ENCODE peak calls at places on chromosomes 1 and 21, in six cellular contexts. T is ascending aorta; Q is colonic mucosa; C is thoracic aorta; E is fibroblast of lung; S is CD8-positive, alpha-beta T cell. M is an unnamed sample. For H3K4me1, the result is how much of the 10 kb centered on the place peaks cover.

GRCh38 chr1:65002508-65003315 is 36.4 kb upstream of the JAK1 start:
- DNase-seq in T (peak), Q (peak), C (peak), E (peak), S (peak), M (peak)

GRCh38 chr1:33460947-33461629 is 11.4 kb upstream of the ZSCAN20 start:
- DNase-seq in T (peak), Q (no peak), C (no peak), E (no peak), S (no peak), M (no peak)

GRCh38 chr1:2272686-2273400 is 44.7 kb downstream of the SKI start:
- DNase-seq in T (no peak), Q (no peak), C (no peak), E (no peak), S (no peak), M (no peak)

GRCh38 chr1:170682159-170682558 is 18.2 kb downstream of the PRRX1 start:
- DNase-seq in T (no peak), Q (no peak), C (no peak), E (peak), S (no peak), M (no peak)

GRCh38 chr1:150272379-150272840 is at the start of gene C1orf54:
- DNase-seq in T (peak), Q (no peak), C (no peak), E (peak), S (no peak), M (no peak)

GRCh38 chr1:53176452-53177344 is 19.9 kb upstream of the CPT2 start:
- DNase-seq in T (no peak), Q (no peak), C (no peak), E (peak), S (no peak), M (no peak)

GRCh38 chr1:9038881-9039760 is 12.9 kb upstream of the SLC2A7 start:
- DNase-seq in T (no peak), Q (no peak), C (no peak), E (no peak), S (no peak), M (no peak)

GRCh38 chr1:3166206-3166918 is 97.4 kb downstream of the PRDM16 start:
- DNase-seq in T (no peak), Q (no peak), C (no peak), E (no peak), S (no peak), M (no peak)

GRCh38 chr1:165129568-165130164 is 226.8 kb downstream of the LMX1A start:
- DNase-seq in T (no peak), Q (peak), C (no peak), E (peak), S (peak), M (no peak)

GRCh38 chr1:181255270-181255929 is 166.9 kb downstream of the IER5 start:
- DNase-seq in T (no peak), Q (no peak), C (no peak), E (peak), S (no peak), M (no peak)

GRCh38 chr1:116853680-116854191 is 56.0 kb upstream of the PTGFRN start:
- DNase-seq in T (no peak), Q (peak), C (no peak), E (peak), S (no peak), M (no peak)
- H3K4me1 ChIP-seq in T (under half), Q (under half), C (under half), E (under half), S (under half), M (under half)

GRCh38 chr21:38474124-38474523 is 24.2 kb downstream of the ERG start:
- DNase-seq in T (no peak), Q (no peak), C (no peak), E (no peak), S (no peak), M (no peak)

GRCh38 chr21:38475519-38475918 is 22.8 kb downstream of the ERG start:
- DNase-seq in T (no peak), Q (no peak), C (no peak), E (no peak), S (no peak), M (no peak)

GRCh38 chr21:38472709-38473108 is 25.6 kb downstream of the ERG start:
- DNase-seq in T (no peak), Q (no peak), C (no peak), E (no peak), S (no peak), M (no peak)

GRCh38 chr21:38476385-38476784 is 21.9 kb downstream of the ERG start:
- DNase-seq in T (no peak), Q (no peak), C (no peak), E (no peak), S (no peak), M (no peak)

GRCh38 chr21:38474796-38475195 is 23.5 kb downstream of the ERG start:
- DNase-seq in T (no peak), Q (no peak), C (no peak), E (no peak), S (no peak), M (no peak)
- H3K27ac ChIP-seq in T (peak), Q (no peak), C (peak), E (no peak), S (no peak), M (no peak)

DNA sequence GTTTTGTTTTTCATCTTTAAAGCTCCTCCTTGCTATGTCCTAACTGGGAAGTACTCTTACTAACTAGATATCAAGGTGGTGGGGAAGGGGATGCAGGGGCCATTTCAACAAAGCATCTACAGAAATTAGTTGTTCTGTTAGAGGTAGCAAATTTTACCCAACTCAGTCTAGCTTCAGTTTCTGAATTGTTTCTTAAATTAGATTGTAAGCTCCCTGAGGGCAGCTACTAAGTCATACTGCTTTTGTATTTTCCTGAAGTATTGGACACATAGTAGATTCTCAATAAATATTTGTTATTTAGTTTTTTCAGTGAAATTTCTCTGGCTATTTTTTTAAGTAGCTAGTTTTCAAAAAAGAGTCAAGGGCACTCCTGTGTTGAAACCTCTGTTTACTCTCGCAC is 1.8 kb downstream of the UBAP2L start:
- DNase-seq in T (no peak), Q (no peak), C (no peak), E (no peak), S (no peak), M (no peak)
- H3K4me1 ChIP-seq in T (under half), Q (under half), C (half or more), E (under half), S (half or more), M (under half)

DNA sequence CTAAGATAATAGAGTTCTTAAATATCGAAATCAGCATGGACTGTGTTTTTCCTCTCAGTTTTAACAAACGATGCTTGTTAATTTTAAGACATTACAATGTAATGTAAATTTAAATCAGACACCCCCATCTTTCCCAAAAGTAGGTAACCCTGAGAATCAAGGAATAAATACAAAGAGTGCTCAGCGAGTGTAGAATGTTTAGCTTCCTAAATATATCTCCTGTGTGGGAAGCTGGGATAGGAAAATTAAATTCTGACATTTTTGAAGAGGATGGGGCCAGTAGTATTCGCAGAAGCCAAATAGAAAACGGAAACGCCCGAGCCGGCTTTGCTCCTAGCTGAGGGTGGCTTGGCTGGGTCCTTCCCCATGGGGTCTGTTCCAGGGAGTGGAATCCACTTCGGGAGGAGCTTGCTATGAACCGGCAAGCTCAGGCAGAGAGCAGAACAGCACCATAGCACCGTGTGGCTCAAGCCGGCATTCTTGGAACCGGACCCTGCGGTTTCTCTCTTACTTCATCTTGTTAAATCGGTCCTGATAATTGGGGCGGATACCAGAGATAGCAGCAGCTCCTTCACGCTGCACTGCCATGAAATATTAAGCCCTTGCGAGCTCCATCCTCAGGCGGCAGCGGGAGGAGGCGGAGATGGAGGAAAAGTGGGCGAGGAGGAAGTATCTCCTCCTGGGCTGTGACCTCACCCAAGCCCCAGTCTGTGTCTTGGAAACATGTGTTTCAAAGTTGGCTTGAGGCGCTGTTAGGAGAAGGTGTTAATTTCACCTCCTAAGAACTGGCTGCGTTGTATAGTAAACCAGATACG is 24.9 kb downstream of the MAP3K7CL start:
- DNase-seq in T (peak), Q (no peak), C (no peak), E (peak), S (no peak), M (no peak)
- H3K27ac ChIP-seq in T (peak), Q (no peak), C (peak), E (peak), S (no peak), M (no peak)

DNA sequence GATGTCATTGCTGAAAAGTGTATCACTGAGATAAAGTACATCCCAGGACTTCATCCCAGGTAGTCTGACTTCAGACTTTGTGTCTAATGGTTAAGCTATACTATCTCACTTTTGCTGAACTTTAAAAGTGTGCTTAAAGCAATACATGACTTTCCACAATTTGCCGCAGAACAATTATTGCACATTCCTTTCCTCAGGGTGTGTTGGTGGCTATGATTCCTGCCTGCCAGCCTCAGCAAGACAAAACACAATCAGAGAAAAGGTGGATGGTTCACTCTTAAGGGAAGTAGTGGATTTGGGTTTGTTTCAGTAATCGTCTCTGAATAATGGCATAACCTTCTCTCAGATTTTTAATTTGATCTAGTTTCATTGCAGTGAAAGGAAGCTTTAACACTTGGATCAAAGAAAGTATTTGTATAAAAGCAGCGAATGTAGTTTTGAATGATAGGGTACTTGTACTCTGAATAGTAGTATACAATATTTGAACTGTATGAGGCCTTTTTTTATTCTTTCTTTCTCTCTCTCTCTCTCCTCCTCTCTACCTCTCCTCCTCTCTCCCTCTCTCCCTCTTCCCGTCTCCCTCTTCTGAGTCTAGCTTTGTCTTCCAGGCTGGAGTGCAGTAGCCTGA is 47.0 kb downstream of the CNST start:
- DNase-seq in T (no peak), Q (no peak), C (no peak), E (no peak), S (no peak), M (no peak)
- H3K4me1 ChIP-seq in T (under half), Q (under half), C (under half), E (under half), S (under half), M (under half)

GRCh38 chr21:8989883-8990325 is 1531.5 kb upstream of the TPTE start:
- DNase-seq in T (peak), Q (no peak), C (no peak), E (peak), S (no peak), M (no peak)

GRCh38 chr21:8991968-8992621 is 1529.3 kb upstream of the TPTE start:
- DNase-seq in T (peak), Q (no peak), C (no peak), E (peak), S (no peak), M (no peak)

GRCh38 chr21:8990326-8991087 is 1530.9 kb upstream of the TPTE start:
- DNase-seq in T (no peak), Q (no peak), C (no peak), E (peak), S (no peak), M (no peak)

GRCh38 chr21:8992731-8993174 is 1528.6 kb upstream of the TPTE start:
- DNase-seq in T (peak), Q (no peak), C (no peak), E (peak), S (no peak), M (no peak)

DNA sequence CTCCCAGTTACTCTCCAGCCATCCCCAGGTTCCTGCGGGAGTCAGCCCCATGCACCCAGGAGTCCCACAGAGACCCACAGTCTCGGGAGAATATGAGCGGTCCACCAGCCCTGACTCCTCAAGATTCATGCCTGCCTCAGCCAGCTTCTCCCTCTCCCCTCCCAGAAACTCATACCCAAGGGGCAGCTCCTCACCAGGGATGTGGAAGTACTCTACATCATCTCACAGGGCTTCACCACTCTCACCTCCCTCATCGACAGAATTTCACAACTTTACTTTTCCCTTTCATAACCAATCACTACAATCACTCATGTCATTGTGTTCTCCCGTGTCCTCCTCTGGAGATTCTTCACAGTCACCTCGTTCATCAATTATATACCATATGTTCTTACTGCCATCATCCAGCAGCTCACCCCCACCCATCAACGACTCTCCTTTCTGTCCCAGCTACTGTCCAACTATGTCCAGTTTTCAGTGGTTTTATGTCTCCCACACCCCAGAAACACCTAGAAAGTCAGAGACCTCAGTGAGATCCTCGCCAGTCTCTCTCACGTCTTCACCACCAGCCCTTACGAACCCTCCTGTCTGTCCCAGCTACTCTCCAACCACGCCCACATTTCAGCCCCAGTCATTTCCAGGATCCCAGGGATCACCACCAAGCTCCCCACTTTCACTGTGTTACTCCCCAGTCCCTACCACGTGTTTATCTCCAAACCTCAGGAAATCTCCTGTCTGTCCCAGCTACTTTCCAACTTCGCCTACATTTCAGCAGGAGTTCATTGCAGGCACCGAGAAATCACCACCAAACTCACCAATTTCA is 1530.1 kb upstream of the TPTE start:
- DNase-seq in T (peak), Q (no peak), C (no peak), E (peak), S (no peak), M (no peak)
- H3K27ac ChIP-seq in T (no peak), Q (no peak), C (no peak), E (no peak), S (no peak), M (no peak)

DNA sequence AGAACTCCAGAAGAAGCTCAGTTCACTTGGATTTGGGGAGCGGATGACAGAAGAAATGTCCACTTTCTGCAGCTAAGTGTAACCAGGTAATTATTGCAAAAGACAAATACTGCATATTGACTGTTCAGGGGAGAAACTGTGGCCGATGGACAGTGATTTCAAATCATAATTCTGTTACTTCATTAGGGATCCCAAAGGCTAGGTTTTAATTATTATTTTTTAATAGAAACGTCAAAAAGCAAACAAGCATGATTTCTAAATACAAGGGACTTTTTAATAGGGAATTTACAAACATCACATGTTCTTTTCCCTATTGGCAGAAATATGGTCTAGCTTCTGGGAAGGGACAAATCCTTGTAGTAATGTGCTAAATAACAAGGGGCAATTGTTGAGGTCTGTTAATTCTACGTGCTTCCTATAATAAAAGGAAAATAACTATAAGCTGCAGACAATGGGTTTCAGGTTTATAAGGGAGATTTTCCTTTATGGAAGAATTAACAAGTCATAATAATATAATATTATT is 15.5 kb downstream of the DIPK1A start:
- DNase-seq in T (no peak), Q (no peak), C (no peak), E (no peak), S (no peak), M (no peak)
- H3K4me1 ChIP-seq in T (under half), Q (under half), C (under half), E (under half), S (under half), M (under half)

GRCh38 chr21:42525676-42526378 is 12.2 kb downstream of the SLC37A1 start:
- DNase-seq in T (no peak), Q (no peak), C (no peak), E (no peak), S (no peak), M (no peak)

GRCh38 chr21:42523941-42524340 is 10.3 kb downstream of the SLC37A1 start:
- DNase-seq in T (no peak), Q (peak), C (no peak), E (no peak), S (no peak), M (no peak)

GRCh38 chr21:42523211-42523610 is 9.6 kb downstream of the SLC37A1 start:
- DNase-seq in T (no peak), Q (no peak), C (no peak), E (no peak), S (no peak), M (no peak)

GRCh38 chr21:42525228-42525604 is 11.6 kb downstream of the SLC37A1 start:
- DNase-seq in T (no peak), Q (no peak), C (no peak), E (no peak), S (no peak), M (no peak)

GRCh38 chr21:42524341-42525227 is 10.9 kb downstream of the SLC37A1 start:
- DNase-seq in T (peak), Q (peak), C (peak), E (peak), S (peak), M (no peak)
- H3K27ac ChIP-seq in T (peak), Q (peak), C (peak), E (peak), S (peak), M (no peak)

DNA sequence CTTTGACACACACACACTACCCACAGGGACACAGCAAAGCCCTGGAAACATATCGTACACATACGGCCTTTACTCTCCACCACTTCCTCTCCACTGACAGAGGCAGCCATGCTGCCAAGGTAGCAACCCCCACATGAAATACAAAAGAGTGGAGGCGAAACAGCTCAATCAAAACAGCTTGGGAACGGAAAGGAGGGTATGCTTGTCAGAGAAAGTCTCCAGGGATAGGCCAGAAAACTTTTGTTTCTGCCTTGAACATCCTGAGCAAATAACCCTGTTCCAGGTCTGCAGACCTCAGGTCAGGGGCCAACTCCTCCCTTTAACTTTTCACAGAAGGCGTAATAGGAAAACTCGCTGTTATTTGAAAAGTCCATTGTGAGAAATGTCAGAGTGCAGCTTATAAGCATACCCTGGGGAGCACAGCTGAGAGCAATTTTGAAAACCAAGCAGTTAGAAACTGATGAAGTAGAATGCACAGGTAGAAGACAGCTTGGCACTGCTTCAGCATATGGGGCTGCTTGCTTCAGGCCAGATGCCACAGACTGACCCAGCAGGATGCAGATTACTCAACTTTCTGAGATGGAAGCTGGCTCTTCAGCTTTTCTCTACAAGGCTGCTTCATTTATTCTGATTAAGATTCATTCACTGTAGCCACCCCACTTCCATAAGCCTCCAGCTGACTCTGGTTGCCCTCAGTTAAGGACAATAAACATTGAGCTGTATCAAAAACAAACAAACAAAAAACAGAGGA is 18.0 kb downstream of the KIAA0319L start:
- DNase-seq in T (no peak), Q (no peak), C (no peak), E (peak), S (peak), M (no peak)
- H3K4me1 ChIP-seq in T (under half), Q (under half), C (half or more), E (under half), S (half or more), M (under half)

GRCh38 chr1:15733218-15733725 is 2.8 kb upstream of the SLC25A34 start:
- DNase-seq in T (no peak), Q (no peak), C (no peak), E (no peak), S (no peak), M (no peak)
- H3K27ac ChIP-seq in T (no peak), Q (no peak), C (no peak), E (no peak), S (no peak), M (no peak)